ENCODE peak calls at places on chromosomes 16 and 17, in six cellular contexts. P is psoas muscle; X is neuronal stem cell; U is effector memory CD4-positive, alpha-beta T cell; R is Peyer's patch; S is right lobe of liver. B is an unnamed sample. For H3K9me3, the result is how much of the 10 kb centered on the place peaks cover.

GRCh38 chr17:58330997-58331814 is 2.6 kb upstream of the TSPOAP1 start:
- DNase-seq in P (no peak), R (peak), S (peak), X (no peak), U (no peak), B (peak)

GRCh38 chr16:77406680-77407079 is 28.2 kb downstream of the ADAMTS18 start:
- DNase-seq in S (no peak), P (no peak), R (no peak), X (no peak), U (no peak), B (no peak)

GRCh38 chr17:67477687-67478086 is 100.6 kb downstream of the PITPNC1 start:
- DNase-seq in U (peak), X (no peak), S (no peak), R (peak), P (no peak), B (peak)

GRCh38 chr17:1967092-1967662 is 58.0 kb downstream of the RTN4RL1 start:
- DNase-seq in P (no peak), R (no peak), S (no peak), U (no peak), X (no peak), B (no peak)

GRCh38 chr17:75313941-75314550 is 24.8 kb upstream of the SLC25A19 start:
- DNase-seq in S (no peak), X (no peak), P (peak), R (no peak), U (no peak), B (no peak)

GRCh38 chr17:1043601-1044251 is 46.8 kb downstream of the TIMM22 start:
- DNase-seq in X (no peak), S (peak), P (peak), R (no peak), U (no peak), B (no peak)

GRCh38 chr16:30660424-30661251 is 2.4 kb downstream of the FBRS start:
- DNase-seq in R (peak), S (no peak), X (no peak), U (peak), P (no peak), B (peak)

GRCh38 chr17:55466671-55467070 is 44.6 kb downstream of the SMIM36 start:
- DNase-seq in U (no peak), S (no peak), R (no peak), P (no peak), X (no peak), B (peak)

GRCh38 chr17:61486135-61487120 is 34.2 kb downstream of the TBX4 start:
- DNase-seq in S (no peak), U (no peak), R (no peak), X (no peak), P (no peak), B (no peak)

GRCh38 chr17:76581515-76581914 is 4.1 kb downstream of the ST6GALNAC2 start:
- DNase-seq in X (no peak), S (no peak), U (no peak), R (no peak), P (no peak), B (no peak)

GRCh38 chr17:5234645-5235576 is at the start of gene SCIMP:
- DNase-seq in U (no peak), P (no peak), R (peak), S (peak), X (no peak), B (no peak)

GRCh38 chr17:81404557-81405165 is 9.4 kb downstream of the BAHCC1 start:
- DNase-seq in P (no peak), X (no peak), S (no peak), U (no peak), R (no peak), B (peak)

GRCh38 chr16:56363181-56363716 is 62.1 kb downstream of the AMFR start:
- DNase-seq in R (no peak), P (no peak), X (no peak), S (no peak), U (no peak), B (no peak)

GRCh38 chr17:41009301-41009760 is 403 bp upstream of the KRTAP3-1 start:
- DNase-seq in P (no peak), X (peak), U (no peak), S (no peak), R (no peak), B (no peak)

GRCh38 chr17:12457493-12457892 is 208.2 kb upstream of the MYOCD start:
- DNase-seq in R (no peak), X (no peak), U (no peak), S (no peak), P (no peak), B (no peak)

GRCh38 chr16:17305694-17306093 is 165.1 kb downstream of the XYLT1 start:
- DNase-seq in U (no peak), X (no peak), S (no peak), R (no peak), P (no peak), B (no peak)

GRCh38 chr17:73841431-73842060 is 197.3 kb upstream of the SDK2 start:
- DNase-seq in R (no peak), U (no peak), P (peak), X (peak), S (no peak), B (no peak)

GRCh38 chr16:87584271-87584670 is 18.0 kb upstream of the JPH3 start:
- DNase-seq in R (no peak), S (no peak), X (no peak), P (no peak), U (no peak), B (no peak)

GRCh38 chr17:66383353-66383752 is 80.9 kb downstream of the PRKCA start:
- DNase-seq in S (no peak), U (no peak), R (no peak), X (no peak), P (no peak), B (no peak)

GRCh38 chr17:41695954-41696720 is 7.5 kb downstream of the EIF1 start:
- DNase-seq in R (peak), S (no peak), P (no peak), U (peak), X (peak), B (peak)

GRCh38 chr17:11264183-11264871 is 23.3 kb downstream of the SHISA6 start:
- DNase-seq in U (no peak), S (no peak), R (no peak), X (no peak), P (no peak), B (peak)

GRCh38 chr16:61214780-61215179 is 821.5 kb downstream of the CDH8 start:
- DNase-seq in X (no peak), R (no peak), P (no peak), S (no peak), U (no peak), B (no peak)

GRCh38 chr16:79754081-79754872 is 153.7 kb upstream of the MAF start:
- DNase-seq in R (no peak), U (no peak), X (no peak), P (no peak), S (no peak), B (no peak)

GRCh38 chr17:12463102-12463501 is 202.6 kb upstream of the MYOCD start:
- DNase-seq in U (no peak), R (no peak), S (no peak), P (no peak), X (no peak), B (no peak)

GRCh38 chr16:48384305-48384981 is 770 bp downstream of the SIAH1 start:
- DNase-seq in P (peak), R (peak), S (peak), X (peak), U (peak), B (peak)

GRCh38 chr16:11047057-11047456 is 102.7 kb downstream of the CLEC16A start:
- DNase-seq in U (no peak), X (no peak), S (no peak), P (no peak), R (no peak), B (no peak)

GRCh38 chr16:12837756-12838155 is 34.1 kb upstream of the CPPED1 start:
- DNase-seq in P (no peak), S (no peak), R (no peak), X (no peak), U (no peak), B (no peak)

GRCh38 chr16:4800290-4801041 is 2.0 kb downstream of the ROGDI start:
- DNase-seq in S (peak), P (no peak), X (no peak), R (peak), U (no peak), B (peak)

GRCh38 chr17:19397556-19398041 is 10.6 kb upstream of the MFAP4 start:
- DNase-seq in U (no peak), P (no peak), X (no peak), S (no peak), R (no peak), B (no peak)

GRCh38 chr16:66334856-66335255 is 31.6 kb upstream of the CDH5 start:
- DNase-seq in S (no peak), X (no peak), U (no peak), R (no peak), P (no peak), B (no peak)

GRCh38 chr17:6355196-6355595 is 79.7 kb downstream of the AIPL1 start:
- DNase-seq in X (no peak), U (no peak), R (no peak), S (no peak), P (no peak), B (no peak)

GRCh38 chr16:3375680-3376079 is 20.0 kb downstream of the OR2C1 start:
- DNase-seq in P (no peak), U (no peak), X (no peak), R (no peak), S (no peak), B (no peak)
- H3K9me3 ChIP-seq in P (half or more), U (under half), X (under half), R (under half), S (under half), B (under half)

DNA sequence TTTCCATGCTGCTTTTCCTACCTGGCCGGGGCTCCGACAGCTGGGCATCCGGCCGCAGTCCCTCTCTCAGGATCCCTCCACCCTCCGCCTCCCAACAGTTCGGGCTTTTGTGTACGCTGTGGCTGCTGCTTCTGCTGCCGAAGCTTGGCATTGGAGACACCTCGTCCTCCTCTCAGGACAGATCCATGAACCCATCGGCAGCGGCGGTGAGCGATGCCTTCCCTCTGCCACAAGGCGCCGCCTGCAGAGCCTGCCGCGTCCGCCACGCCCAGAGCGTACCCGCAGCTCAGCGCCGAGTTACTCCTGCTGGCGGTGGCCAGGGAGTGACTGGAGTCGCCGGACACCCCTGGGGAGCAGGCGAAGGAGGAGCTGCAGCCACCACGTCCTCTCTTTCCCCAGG is 2032.8 kb downstream of the TP53TG3F start:
- DNase-seq in U (no peak), R (no peak), P (no peak), S (no peak), X (no peak), B (no peak)
- H3K9me3 ChIP-seq in U (under half), R (under half), P (under half), S (under half), X (under half), B (under half)

DNA sequence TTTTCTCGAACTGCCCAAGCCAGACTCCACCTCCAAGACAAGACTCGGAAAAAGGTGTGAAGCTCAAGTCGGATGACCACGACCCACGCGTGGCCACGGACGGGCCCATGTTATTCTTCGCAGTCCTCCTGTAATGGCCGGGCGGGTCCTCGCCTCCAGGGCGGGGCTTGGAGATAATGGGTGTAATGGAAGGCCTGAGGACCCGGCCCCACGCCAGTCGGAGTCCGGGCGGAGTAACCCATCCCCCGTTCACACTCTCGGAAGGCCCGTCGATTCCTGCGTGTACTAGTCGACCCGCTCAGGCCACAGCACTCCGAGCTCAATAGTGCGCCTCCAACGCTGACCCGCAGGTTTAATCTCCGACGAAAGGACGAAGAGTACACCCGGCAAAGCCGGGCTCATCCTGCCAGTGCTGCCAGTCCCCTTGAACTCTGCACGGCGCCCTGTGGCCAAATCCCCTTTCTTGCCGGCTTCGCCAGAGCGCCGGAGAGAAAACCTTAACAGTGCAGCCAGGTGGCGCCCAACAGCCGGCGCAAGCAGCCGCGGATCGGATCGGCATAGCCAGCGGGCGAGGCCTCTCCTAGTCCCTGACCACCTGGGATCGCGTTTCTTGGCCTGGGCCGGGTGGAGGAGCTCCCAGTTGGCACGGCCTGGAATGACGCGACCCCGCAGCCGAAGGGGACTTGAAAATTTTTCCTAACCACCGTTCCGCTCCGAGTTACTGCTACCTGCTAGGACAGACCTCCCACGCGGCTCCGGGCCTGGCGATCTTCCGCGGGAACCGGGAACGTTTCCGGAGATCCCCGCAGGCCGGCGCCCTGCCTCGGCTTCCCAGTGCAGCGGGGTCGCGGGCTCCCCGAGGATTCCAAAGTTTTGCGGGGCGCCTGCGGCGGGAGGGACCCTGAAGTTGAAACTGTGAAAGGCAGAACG is 762.0 kb downstream of the KCNJ18 start:
- DNase-seq in P (no peak), R (no peak), S (no peak), X (no peak), U (no peak), B (no peak)
- H3K9me3 ChIP-seq in P (under half), R (under half), S (under half), X (under half), U (under half), B (under half)

GRCh38 chr16:35154627-35155026 is 1695.2 kb downstream of the TP53TG3F start:
- DNase-seq in X (no peak), P (no peak), S (no peak), R (no peak), U (no peak), B (no peak)
- H3K9me3 ChIP-seq in X (under half), P (under half), S (under half), R (under half), U (under half), B (under half)

DNA sequence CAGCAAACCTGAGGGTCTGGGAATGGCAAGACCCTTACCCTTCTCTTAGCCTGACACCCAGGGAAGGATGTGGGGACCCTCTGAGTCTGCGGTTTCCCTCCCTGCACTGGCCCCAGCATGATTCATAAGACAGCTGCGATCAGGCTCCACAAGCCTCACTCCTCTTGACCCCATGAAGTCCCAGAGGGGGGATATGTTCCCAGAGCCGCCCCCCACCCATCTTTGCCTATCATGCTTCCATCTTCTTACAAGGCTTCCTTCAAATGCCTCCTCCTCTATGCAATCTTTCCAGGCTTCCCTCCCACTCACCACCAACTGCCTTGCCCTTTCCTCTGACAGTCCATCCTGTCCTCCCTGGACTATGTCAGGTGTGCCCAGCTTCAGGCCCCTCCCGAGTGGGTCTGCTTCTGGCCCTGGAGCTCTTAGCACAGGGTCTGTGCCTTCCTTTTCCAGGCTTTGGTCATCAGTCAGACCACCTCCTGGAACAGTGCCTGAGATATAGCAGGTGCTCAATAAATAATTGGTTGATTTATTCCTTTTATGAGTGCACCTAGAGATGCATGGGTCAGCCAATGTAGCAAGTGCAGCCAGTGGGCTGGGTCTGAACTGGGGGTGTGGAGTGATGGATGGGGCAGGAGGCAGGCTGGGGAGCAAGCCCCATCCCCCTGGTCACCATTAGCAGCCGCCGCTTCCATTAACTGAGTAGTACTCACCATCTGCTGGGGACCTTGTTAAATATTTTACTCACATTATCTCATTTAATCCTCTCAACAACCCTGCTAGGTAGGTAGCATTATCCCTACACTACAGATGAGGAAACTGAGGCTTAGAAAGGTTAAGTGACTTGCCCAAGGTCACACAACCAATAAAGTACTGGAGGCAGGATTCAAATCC is 8.4 kb downstream of the DLX3 start:
- DNase-seq in U (no peak), X (no peak), S (no peak), P (no peak), R (no peak), B (no peak)
- H3K9me3 ChIP-seq in U (under half), X (under half), S (under half), P (under half), R (under half), B (under half)

GRCh38 chr17:64648234-64648633 is 13.9 kb downstream of the SMURF2 start:
- DNase-seq in S (no peak), R (no peak), X (no peak), U (no peak), P (no peak), B (peak)

GRCh38 chr17:64653325-64653984 is 8.7 kb downstream of the SMURF2 start:
- DNase-seq in R (no peak), S (no peak), P (no peak), U (no peak), X (no peak), B (no peak)

GRCh38 chr17:64655704-64656103 is 6.4 kb downstream of the SMURF2 start:
- DNase-seq in S (no peak), R (no peak), P (no peak), U (no peak), X (no peak), B (no peak)

GRCh38 chr17:64653985-64654355 is 8.1 kb downstream of the SMURF2 start:
- DNase-seq in P (no peak), U (no peak), R (no peak), X (no peak), S (no peak), B (no peak)

GRCh38 chr17:64651889-64652288 is 10.2 kb downstream of the SMURF2 start:
- DNase-seq in R (no peak), U (no peak), S (no peak), P (no peak), X (no peak), B (no peak)
- H3K9me3 ChIP-seq in R (under half), U (under half), S (under half), P (under half), X (under half), B (under half)

GRCh38 chr16:35636831-35637230 is 2177.4 kb downstream of the TP53TG3F start:
- DNase-seq in S (no peak), X (no peak), R (no peak), U (no peak), P (no peak), B (no peak)

GRCh38 chr16:35637683-35638082 is 2178.3 kb downstream of the TP53TG3F start:
- DNase-seq in X (no peak), P (no peak), U (no peak), S (no peak), R (no peak), B (no peak)

GRCh38 chr16:35642322-35642835 is 2183.0 kb downstream of the TP53TG3F start:
- DNase-seq in U (no peak), R (no peak), X (no peak), P (no peak), S (no peak), B (no peak)

DNA sequence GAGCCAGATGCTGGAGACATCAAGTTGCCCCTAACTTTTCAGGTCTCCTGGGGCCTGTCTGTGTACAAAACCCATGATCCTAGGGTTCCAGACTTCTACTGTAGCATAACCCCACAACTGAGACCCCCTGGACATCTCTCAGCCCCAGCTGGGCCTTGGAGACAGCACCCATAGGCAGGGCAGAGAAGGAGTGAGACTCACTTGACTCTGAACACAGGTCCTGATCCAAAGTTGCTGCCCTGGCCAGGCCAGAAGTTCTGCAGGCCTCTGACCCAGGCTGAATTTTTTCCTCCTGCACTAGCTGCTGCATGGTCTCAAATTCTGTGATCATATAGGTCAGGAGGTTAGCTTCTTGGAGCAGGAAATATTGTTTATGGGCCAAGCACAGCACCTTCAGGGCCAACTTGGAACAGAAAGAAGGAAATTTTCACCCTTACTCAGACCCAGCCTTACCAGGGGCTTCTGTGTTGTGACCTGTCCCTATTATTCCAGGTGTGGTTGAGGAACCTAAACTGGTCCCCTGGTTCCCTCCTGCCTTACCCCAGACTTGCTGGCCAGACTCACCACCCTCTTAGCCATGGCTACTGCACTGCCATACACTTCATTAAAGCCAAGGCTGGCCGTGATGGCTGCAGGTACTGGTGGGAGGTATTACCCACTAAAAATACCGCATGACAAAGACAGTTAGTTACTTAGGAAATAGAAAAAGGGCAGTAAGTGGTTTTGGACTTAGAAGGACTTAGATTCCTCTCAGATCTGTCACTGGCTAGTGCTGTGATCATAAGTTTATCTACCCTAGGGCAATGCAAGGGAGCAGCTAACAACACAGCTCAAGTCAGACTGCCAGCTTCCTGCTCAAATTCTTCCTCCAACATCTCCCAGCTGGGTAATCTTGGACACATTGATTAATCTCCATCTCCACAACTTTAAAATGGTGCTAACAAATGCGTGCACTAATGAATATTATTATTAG is 2180.1 kb downstream of the TP53TG3F start:
- DNase-seq in R (no peak), X (no peak), U (no peak), S (no peak), P (no peak), B (no peak)
- H3K9me3 ChIP-seq in R (under half), X (half or more), U (under half), S (under half), P (under half), B (under half)